ENCODE peak calls at places on chromosomes 6 and 20, in ten cellular contexts. F, O, Q, P, R, X, J, U, H and A are unnamed samples.

GRCh38 chr20:33851842-33852466 is 40.8 kb downstream of the CHMP4B start:
- DNase-seq in H (peak), J (no peak), P (no peak), R (no peak), U (no peak), X (no peak), F (no peak), O (no peak), Q (no peak), A (no peak)

GRCh38 chr6:1409774-1410465 is 20.5 kb downstream of the FOXF2 start:
- DNase-seq in U (no peak), H (no peak), J (no peak), F (no peak), P (no peak), X (no peak), R (no peak), O (no peak), Q (no peak), A (peak)

GRCh38 chr20:63219447-63219821 is 3.5 kb upstream of the YTHDF1 start:
- DNase-seq in J (no peak), Q (no peak), R (no peak), X (no peak), P (no peak), U (peak), O (no peak), H (no peak), F (no peak), A (no peak)

GRCh38 chr20:41334452-41335421 is 5.9 kb upstream of the LPIN3 start:
- DNase-seq in P (no peak), J (no peak), R (peak), Q (no peak), X (no peak), F (no peak), H (no peak), O (no peak), U (no peak), A (no peak)

GRCh38 chr20:1664911-1665310 is 7.3 kb upstream of the SIRPG start:
- DNase-seq in Q (no peak), R (no peak), O (no peak), H (peak), P (no peak), X (no peak), F (no peak), J (no peak), U (peak), A (no peak)

GRCh38 chr6:135932651-135933050 is 81.2 kb downstream of the PDE7B start:
- DNase-seq in Q (no peak), R (no peak), F (no peak), P (no peak), O (no peak), U (no peak), X (no peak), J (no peak), H (no peak), A (no peak)

GRCh38 chr6:15754706-15755079 is 91.9 kb upstream of the DTNBP1 start:
- DNase-seq in U (no peak), X (no peak), P (no peak), R (no peak), F (no peak), Q (no peak), J (no peak), O (no peak), H (no peak), A (no peak)

GRCh38 chr20:62618622-62619529 is 23.4 kb upstream of the SLCO4A1 start:
- DNase-seq in Q (no peak), P (no peak), J (no peak), R (no peak), O (no peak), U (no peak), F (no peak), X (no peak), H (peak), A (no peak)

GRCh38 chr6:143570147-143570853 is 58.8 kb upstream of the FUCA2 start:
- DNase-seq in X (no peak), Q (no peak), H (no peak), J (no peak), P (no peak), F (no peak), R (no peak), O (no peak), U (no peak), A (no peak)

GRCh38 chr6:108560463-108561308 is at the start of gene FOXO3:
- DNase-seq in H (peak), U (no peak), O (peak), F (peak), R (peak), J (peak), X (peak), P (peak), Q (peak), A (peak)

GRCh38 chr20:58131581-58132142 is 96.8 kb downstream of the ANKRD60 start:
- DNase-seq in O (no peak), U (peak), Q (peak), H (no peak), X (no peak), F (peak), J (no peak), R (no peak), P (peak), A (peak)

GRCh38 chr6:168043848-168044415 is 35.1 kb downstream of the FRMD1 start:
- DNase-seq in P (no peak), X (no peak), O (no peak), J (no peak), R (no peak), U (no peak), Q (no peak), F (no peak), H (peak), A (no peak)

GRCh38 chr6:66926060-66926459 is 1219.0 kb upstream of the EYS start:
- DNase-seq in X (no peak), O (no peak), R (no peak), P (no peak), H (no peak), U (no peak), J (no peak), Q (peak), F (peak), A (no peak)

GRCh38 chr20:44580581-44581268 is 1.7 kb upstream of the PKIG start:
- DNase-seq in H (no peak), X (no peak), Q (no peak), J (no peak), R (no peak), P (no peak), U (no peak), O (no peak), F (no peak), A (no peak)

GRCh38 chr20:44581515-44581914 is 864 bp upstream of the PKIG start:
- DNase-seq in O (no peak), F (no peak), J (no peak), X (no peak), H (no peak), P (no peak), U (no peak), Q (no peak), R (no peak), A (no peak)

GRCh38 chr20:44583179-44583578 is 800 bp downstream of the PKIG start:
- DNase-seq in O (no peak), H (no peak), R (no peak), U (no peak), J (no peak), Q (no peak), P (no peak), F (no peak), X (no peak), A (no peak)

GRCh38 chr20:44584103-44584690 is 1.8 kb downstream of the PKIG start:
- DNase-seq in Q (no peak), O (no peak), F (no peak), H (no peak), J (no peak), U (no peak), P (no peak), R (no peak), X (no peak), A (no peak)

GRCh38 chr20:44582321-44583025 is at the start of gene PKIG:
- DNase-seq in J (no peak), P (peak), U (no peak), Q (peak), F (peak), X (no peak), H (no peak), O (no peak), R (peak), A (no peak)
- H3K4me3 ChIP-seq in J (peak), P (peak), U (no peak), Q (peak), F (peak), X (peak), H (peak), O (no peak), R (no peak), A (peak)

GRCh38 chr6:112283621-112284020 is 29.3 kb upstream of the LAMA4 start:
- DNase-seq in X (no peak), F (no peak), J (no peak), O (no peak), Q (no peak), U (no peak), P (no peak), H (no peak), R (no peak), A (no peak)
- H3K4me3 ChIP-seq in X (no peak), F (no peak), J (no peak), O (no peak), Q (no peak), U (no peak), P (no peak), H (no peak), R (no peak), A (no peak)

GRCh38 chr20:19427480-19427879 is 215.0 kb downstream of the SLC24A3 start:
- DNase-seq in F (no peak), R (peak), X (no peak), U (no peak), P (no peak), J (no peak), H (no peak), Q (no peak), O (no peak), A (no peak)
- H3K4me3 ChIP-seq in F (no peak), R (no peak), X (no peak), U (no peak), P (no peak), J (no peak), H (no peak), Q (no peak), O (no peak), A (no peak)

GRCh38 chr20:45308078-45308778 is at the start of gene MATN4:
- DNase-seq in J (no peak), U (no peak), Q (no peak), R (no peak), P (peak), F (no peak), X (no peak), O (peak), H (no peak), A (no peak)
- H3K4me3 ChIP-seq in J (no peak), U (no peak), Q (no peak), R (no peak), P (no peak), F (no peak), X (no peak), O (peak), H (no peak), A (no peak)

DNA sequence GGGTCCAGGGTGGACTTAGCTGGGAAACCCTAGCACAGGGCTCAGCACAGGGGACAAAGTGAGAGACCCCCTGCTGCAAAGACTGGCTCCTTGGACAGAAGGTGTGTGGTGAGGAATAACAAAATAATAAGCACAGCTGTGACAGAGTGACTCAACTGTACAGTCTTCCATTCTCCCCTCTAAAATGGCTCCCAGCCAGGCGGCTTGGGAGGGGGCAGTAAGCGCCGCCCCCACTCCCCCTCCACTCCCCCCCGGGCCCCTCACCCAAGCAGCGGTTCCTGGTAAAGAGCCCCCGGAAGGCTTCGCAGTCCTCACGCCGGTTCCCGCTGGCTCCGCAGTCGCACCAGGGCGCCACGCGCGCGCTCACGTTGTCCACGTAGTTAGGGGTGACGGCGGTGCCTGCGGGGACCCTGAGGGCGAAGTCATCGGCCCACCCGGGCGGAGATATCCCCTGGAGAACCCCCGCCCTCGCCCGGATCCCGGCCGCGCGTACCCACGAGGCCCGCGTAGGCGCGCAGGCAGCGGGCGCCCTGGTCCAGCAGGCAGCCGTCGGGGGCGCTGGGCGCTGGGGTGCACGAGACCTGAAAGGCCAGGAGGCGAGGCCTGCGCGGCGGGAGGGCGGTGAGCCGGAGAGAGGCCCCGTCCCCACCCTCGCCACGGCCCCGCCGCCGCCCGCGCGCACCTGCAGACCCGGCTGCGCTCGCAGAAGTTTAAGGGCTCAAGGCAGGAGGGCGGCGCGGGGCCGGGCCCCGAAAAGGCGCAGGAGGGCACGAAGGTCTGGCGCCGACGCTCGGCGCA is 2.7 kb downstream of the GFRA4 start:
- DNase-seq in O (peak), R (no peak), X (no peak), H (no peak), F (no peak), J (no peak), P (no peak), U (no peak), Q (no peak), A (no peak)
- H3K4me3 ChIP-seq in O (no peak), R (no peak), X (no peak), H (no peak), F (no peak), J (no peak), P (no peak), U (no peak), Q (no peak), A (no peak)